ENCODE peak calls at places on chromosomes 12 and 14, in seven cellular contexts. Z is activated CD8-positive, alpha-beta T cell treated with anti-CD3 and anti-CD28 coated beads, Interleukin-2, amount 10 ng/mL, durations not matched to agents 7 days and 5 days; X is progenitor cell of endocrine pancreas; A is stimulated activated CD4-positive, alpha-beta T cell treated with anti-CD3 and anti-CD28 coated beads, Interleukin-12 subunit alpha, Interleukin-12 subunit beta, amount 100 ng/mL, for 48 hours; K is caudate nucleus; U is amniotic stem cell; V is Jurkat, Clone E6-1. T is an unnamed sample.

GRCh38 chr12:31599053-31599452 is 8.1 kb upstream of the DENND5B start:
- DNase-seq in Z (no peak), X (no peak), A (no peak), K (no peak), U (no peak), V (no peak), T (no peak)

GRCh38 chr12:110001596-110001995 is 2.4 kb downstream of the ANKRD13A start:
- DNase-seq in Z (no peak), X (no peak), A (no peak), K (no peak), U (no peak), V (no peak), T (no peak)

GRCh38 chr12:131461096-131461495 is 249.8 kb upstream of the SFSWAP start:
- DNase-seq in Z (no peak), X (no peak), A (no peak), K (no peak), U (no peak), V (no peak), T (no peak)

GRCh38 chr14:101071493-101071891 is 168.0 kb upstream of the RTL1 start:
- DNase-seq in Z (no peak), X (peak; percentile 6), A (no peak), K (no peak), U (no peak), V (no peak), T (no peak)

GRCh38 chr12:10554228-10554970 is 48.7 kb downstream of the EIF2S3B start:
- DNase-seq in Z (peak; percentile 78), X (no peak), A (no peak), K (no peak), U (no peak), V (peak; percentile 65), T (no peak)

GRCh38 chr14:90061849-90062794 is at the start of gene KCNK13:
- DNase-seq in Z (no peak), X (no peak), A (no peak), K (no peak), U (no peak), V (no peak), T (no peak)

GRCh38 chr12:88623777-88624548 is 43.7 kb upstream of the KITLG start:
- DNase-seq in Z (no peak), X (no peak), A (no peak), K (no peak), U (no peak), V (no peak), T (no peak)

GRCh38 chr12:107759410-107759809 is 1.5 kb downstream of the PRDM4 start:
- DNase-seq in Z (peak; percentile 38), X (no peak), A (no peak), K (no peak), U (peak; percentile 64), V (no peak), T (no peak)

GRCh38 chr12:77204055-77204454 is 138.7 kb upstream of the E2F7 start:
- DNase-seq in Z (no peak), X (no peak), A (no peak), K (no peak), U (no peak), V (peak; percentile 12), T (no peak)

GRCh38 chr12:79233341-79233761 is 368.8 kb downstream of the SYT1 start:
- DNase-seq in Z (no peak), X (no peak), A (no peak), K (no peak), U (no peak), V (peak; percentile 18), T (no peak)

GRCh38 chr12:19002192-19002591 is 127.3 kb upstream of the PLEKHA5 start:
- DNase-seq in Z (no peak), X (no peak), A (no peak), K (no peak), U (no peak), V (no peak), T (no peak)

GRCh38 chr12:93154753-93155475 is 222.8 kb upstream of the NUDT4 start:
- DNase-seq in Z (no peak), X (no peak), A (no peak), K (no peak), U (no peak), V (no peak), T (no peak)

GRCh38 chr12:75437564-75437963 is 43.0 kb upstream of the GLIPR1 start:
- DNase-seq in Z (peak; percentile 26), X (no peak), A (no peak), K (no peak), U (no peak), V (no peak), T (no peak)

GRCh38 chr14:103074699-103075341 is 9.2 kb upstream of the LBHD2 start:
- DNase-seq in Z (no peak), X (no peak), A (no peak), K (no peak), U (no peak), V (no peak), T (no peak)